ENCODE peak calls at places on chromosomes 3 and 15, in eight cellular contexts. Q, S, V, F, N, J, X and W are unnamed samples.

GRCh38 chr3:104606812-104607211 is 759.9 kb upstream of the ALCAM start:
- DNase-seq in S (no peak), N (no peak), J (no peak), Q (no peak), X (no peak), V (no peak), F (no peak), W (no peak)

GRCh38 chr3:48595526-48596121 is 495 bp upstream of the COL7A1 start:
- DNase-seq in N (no peak), V (no peak), S (no peak), X (no peak), J (peak; percentile 57), F (no peak), Q (peak; percentile 79), W (peak; percentile 63)

GRCh38 chr3:25306741-25307140 is 121.3 kb upstream of the RARB start:
- DNase-seq in Q (no peak), N (no peak), F (no peak), X (no peak), S (no peak), V (no peak), J (no peak), W (no peak)

GRCh38 chr15:51267714-51268105 is 70.7 kb downstream of the CYP19A1 start:
- DNase-seq in Q (peak; percentile 52), F (no peak), S (no peak), X (no peak), V (no peak), J (no peak), N (no peak), W (peak; percentile 69)

GRCh38 chr15:20340331-20340811 is 201.2 kb downstream of the GOLGA6L6 start:
- DNase-seq in X (no peak), F (no peak), J (peak; percentile 87), S (no peak), V (no peak), N (peak; percentile 76), Q (peak; percentile 45), W (peak; percentile 94)

GRCh38 chr15:28900892-28901586 is 15.3 kb downstream of the APBA2 start:
- DNase-seq in F (no peak), S (no peak), V (no peak), J (no peak), Q (no peak), X (no peak), N (no peak), W (no peak)

GRCh38 chr15:50828610-50829206 is 63.2 kb upstream of the SPPL2A start:
- DNase-seq in Q (peak; percentile 38), V (no peak), X (no peak), J (no peak), F (no peak), N (no peak), S (no peak), W (no peak)

GRCh38 chr3:197026481-197026866 is 3.1 kb downstream of the MELTF start:
- DNase-seq in F (no peak), V (no peak), S (no peak), N (no peak), J (no peak), Q (no peak), X (no peak), W (no peak)

GRCh38 chr15:31607656-31608055 is 281.0 kb downstream of the KLF13 start:
- DNase-seq in N (no peak), Q (no peak), S (no peak), X (no peak), F (no peak), J (no peak), V (no peak), W (no peak)

GRCh38 chr15:56524915-56525314 is 60.0 kb upstream of the MNS1 start:
- DNase-seq in N (no peak), F (no peak), X (no peak), V (no peak), S (no peak), Q (no peak), J (no peak), W (no peak)

GRCh38 chr3:10602769-10603768 is 97.7 kb upstream of the ATP2B2 start:
- DNase-seq in Q (no peak), J (no peak), X (peak; percentile 21), V (peak; percentile 4), S (no peak), N (peak; percentile 32), F (peak; percentile 76), W (no peak)

GRCh38 chr15:71512281-71513016 is 297.9 kb upstream of the NR2E3 start:
- DNase-seq in Q (no peak), X (no peak), S (peak; percentile 43), F (no peak), V (no peak), J (no peak), N (no peak), W (no peak)

GRCh38 chr3:183823963-183824362 is 1.4 kb downstream of the MAP6D1 start:
- DNase-seq in V (no peak), F (no peak), X (no peak), Q (no peak), S (no peak), N (no peak), J (no peak), W (no peak)

GRCh38 chr3:19267040-19267439 is 118.7 kb downstream of the KCNH8 start:
- DNase-seq in F (no peak), S (no peak), J (no peak), N (no peak), Q (peak; percentile 45), X (no peak), V (no peak), W (no peak)

GRCh38 chr3:55077726-55078125 is 149.9 kb upstream of the LRTM1 start:
- DNase-seq in F (no peak), Q (no peak), J (no peak), N (no peak), X (no peak), V (no peak), S (no peak), W (no peak)

GRCh38 chr3:29083607-29084120 is 197.2 kb upstream of the RBMS3 start:
- DNase-seq in N (no peak), X (no peak), Q (no peak), S (no peak), F (no peak), J (no peak), V (no peak), W (no peak)

GRCh38 chr3:159859836-159860235 is 128.8 kb upstream of the IL12A start:
- DNase-seq in J (no peak), N (no peak), F (no peak), S (no peak), Q (no peak), X (no peak), V (no peak), W (no peak)

GRCh38 chr3:5497497-5497896 is 310.0 kb downstream of the EDEM1 start:
- DNase-seq in Q (no peak), J (no peak), V (no peak), S (no peak), X (no peak), F (no peak), N (no peak), W (no peak)

GRCh38 chr3:76753599-76753998 is 286.3 kb upstream of the ROBO2 start:
- DNase-seq in Q (no peak), X (no peak), N (no peak), F (no peak), S (no peak), J (no peak), V (no peak), W (no peak)